ENCODE peak calls at places on chromosome 19, in eight cellular contexts. E, P, G, Z, T, A, U and B are unnamed samples.

GRCh38 chr19:49331616-49332055 is 3.6 kb upstream of the CD37 start:
- DNase-seq in G (no peak), Z (no peak), E (no peak), U (peak; percentile 55), P (no peak), T (peak; percentile 32), A (peak; percentile 60), B (peak; percentile 58)

GRCh38 chr19:33196446-33197193 is 2.5 kb downstream of the LRP3 start:
- DNase-seq in G (peak; percentile 58), T (no peak), A (no peak), E (no peak), P (no peak), Z (no peak), U (no peak), B (no peak)

GRCh38 chr19:29537181-29537580 is 11.4 kb downstream of the VSTM2B start:
- DNase-seq in G (no peak), P (peak; percentile 14), E (peak; percentile 22), Z (no peak), A (no peak), T (no peak), U (no peak), B (no peak)

GRCh38 chr19:16386619-16387240 is 62.1 kb downstream of the KLF2 start:
- DNase-seq in P (no peak), E (peak; percentile 57), Z (no peak), T (no peak), U (peak; percentile 58), A (peak; percentile 35), G (no peak), B (no peak)

GRCh38 chr19:56304243-56304642 is 10.4 kb downstream of the ZSCAN5A start:
- DNase-seq in E (no peak), Z (no peak), P (no peak), U (no peak), A (no peak), T (no peak), G (no peak), B (no peak)

GRCh38 chr19:56191115-56191514 is 6.5 kb downstream of the ZSCAN5B start:
- DNase-seq in T (no peak), A (no peak), Z (no peak), G (no peak), E (no peak), P (peak; percentile 66), U (no peak), B (no peak)

GRCh38 chr19:55433292-55433691 is 9.8 kb downstream of the SHISA7 start:
- DNase-seq in E (no peak), U (no peak), T (no peak), A (no peak), G (no peak), Z (no peak), P (no peak), B (no peak)

GRCh38 chr19:19064811-19065745 is 1.3 kb downstream of the SLC25A42 start:
- DNase-seq in T (no peak), A (no peak), Z (peak; percentile 36), U (no peak), P (no peak), E (no peak), G (no peak), B (no peak)

GRCh38 chr19:41225238-41226052 is 6.4 kb downstream of the AXL start:
- DNase-seq in A (peak; percentile 100), E (no peak), P (no peak), Z (peak; percentile 48), U (peak; percentile 95), G (no peak), T (no peak), B (peak; percentile 90)

GRCh38 chr19:3042545-3043267 is 13.6 kb upstream of the TLE2 start:
- DNase-seq in U (no peak), Z (no peak), A (no peak), G (no peak), P (no peak), E (no peak), T (no peak), B (no peak)

GRCh38 chr19:16458391-16459128 is 13.2 kb downstream of the EPS15L1 start:
- DNase-seq in G (peak; percentile 68), U (no peak), T (no peak), A (no peak), Z (no peak), P (no peak), E (peak; percentile 65), B (no peak)

GRCh38 chr19:4581381-4582111 is 22.1 kb upstream of the SEMA6B start:
- DNase-seq in A (no peak), P (peak; percentile 86), G (no peak), E (no peak), U (peak; percentile 24), Z (no peak), T (no peak), B (no peak)

GRCh38 chr19:41734585-41734984 is 20.7 kb upstream of the CEACAM6 start:
- DNase-seq in U (no peak), T (no peak), E (peak; percentile 74), G (peak; percentile 68), Z (peak; percentile 87), A (no peak), P (no peak), B (no peak)

GRCh38 chr19:35509018-35509652 is 4.3 kb downstream of the DMKN start:
- DNase-seq in G (peak; percentile 90), P (peak; percentile 62), E (no peak), T (no peak), A (no peak), U (peak; percentile 24), Z (peak; percentile 71), B (no peak)

GRCh38 chr19:7415163-7415856 is 66.6 kb downstream of the ARHGEF18 start:
- DNase-seq in T (no peak), E (no peak), A (no peak), U (no peak), P (no peak), Z (no peak), G (no peak), B (no peak)

GRCh38 chr19:31127132-31127967 is 221.9 kb downstream of the TSHZ3 start:
- DNase-seq in Z (peak; percentile 24), A (peak; percentile 67), U (no peak), E (no peak), G (no peak), P (no peak), T (no peak), B (no peak)

GRCh38 chr19:30788105-30788765 is 416.1 kb downstream of the ZNF536 start:
- DNase-seq in A (no peak), P (peak; percentile 11), T (no peak), E (no peak), U (no peak), G (no peak), Z (no peak), B (no peak)

GRCh38 chr19:7625763-7626372 is 3.5 kb downstream of the XAB2 start:
- DNase-seq in U (no peak), A (no peak), P (no peak), G (peak; percentile 75), E (no peak), Z (no peak), T (no peak), B (no peak)

GRCh38 chr19:15213715-15214381 is 13.1 kb upstream of the NOTCH3 start:
- DNase-seq in G (no peak), A (no peak), U (peak; percentile 47), Z (no peak), P (no peak), T (no peak), E (no peak), B (peak; percentile 98)

DNA sequence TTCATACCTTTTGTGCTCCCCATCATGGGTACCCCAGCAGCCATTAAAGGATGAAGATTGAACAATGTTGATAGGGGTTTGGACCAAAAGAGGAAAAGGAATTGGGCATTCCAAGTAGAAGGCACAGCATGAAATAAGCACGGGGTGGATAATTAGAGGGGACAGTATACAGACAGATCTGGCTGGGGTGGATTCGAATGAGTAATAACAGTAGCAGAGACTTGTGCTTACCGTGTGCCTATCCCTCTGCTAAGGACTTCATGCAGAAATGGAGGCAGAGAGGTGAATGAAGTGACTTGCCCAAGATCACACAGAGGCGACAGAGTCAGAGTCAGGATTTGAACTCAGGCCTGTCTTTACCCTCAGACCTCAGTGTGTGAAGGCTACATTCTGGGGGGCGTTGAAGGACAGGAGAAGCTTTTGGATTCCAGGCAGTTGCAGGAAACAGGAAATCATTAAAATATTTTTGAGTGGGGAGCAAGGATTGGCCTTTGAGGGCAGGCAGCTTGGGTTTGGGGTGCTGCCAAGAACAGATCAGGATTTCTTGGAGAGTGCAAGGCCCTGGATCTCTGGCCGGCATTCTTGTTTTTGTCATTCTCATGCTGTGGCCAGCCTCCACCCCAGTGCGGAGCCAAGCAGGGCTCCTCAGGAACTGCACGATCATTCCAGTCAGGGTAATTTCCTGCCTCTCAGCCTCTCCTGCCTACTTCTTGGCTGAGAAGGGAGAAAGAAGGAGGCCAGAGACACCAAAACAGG is 18.7 kb downstream of the PAF1 start:
- DNase-seq in G (no peak), E (no peak), T (no peak), Z (peak; percentile 57), A (no peak), U (peak; percentile 94), P (no peak), B (peak; percentile 92)
- H3K27ac ChIP-seq in G (peak overlapping the region; percentile 89), E (peak overlapping the region; percentile 84), T (no peak overlapping the region), Z (peak overlapping the region; percentile 80), A (no peak overlapping the region), U (peak overlapping the region; percentile 81), P (no peak overlapping the region), B (peak overlapping the region; percentile 88)

GRCh38 chr19:825897-826640 is 1.6 kb upstream of the AZU1 start:
- DNase-seq in E (no peak), A (no peak), Z (no peak), G (no peak), P (no peak), U (no peak), T (no peak), B (no peak)

GRCh38 chr19:823565-824121 is 1.9 kb upstream of the PLPPR3 start:
- DNase-seq in G (no peak), T (no peak), P (peak; percentile 66), E (no peak), A (no peak), Z (peak; percentile 40), U (no peak), B (no peak)

GRCh38 chr19:821228-821975 is at the start of gene PLPPR3:
- DNase-seq in P (peak; percentile 75), G (peak; percentile 74), T (no peak), E (no peak), A (no peak), U (no peak), Z (no peak), B (peak; percentile 74)

GRCh38 chr19:824885-825284 is 2.8 kb upstream of the AZU1 start:
- DNase-seq in U (no peak), T (no peak), P (no peak), G (no peak), E (no peak), A (no peak), Z (no peak), B (peak; percentile 71)

GRCh38 chr19:821976-822773 is 420 bp upstream of the PLPPR3 start:
- DNase-seq in T (no peak), A (no peak), G (no peak), E (no peak), P (peak; percentile 84), Z (no peak), U (no peak), B (no peak)
- H3K4me3 ChIP-seq in T (no peak overlapping the region), A (peak overlapping the region; percentile 73), G (peak overlapping the region; percentile 35), E (peak overlapping the region; percentile 43), P (peak overlapping the region; percentile 70), Z (peak overlapping the region; percentile 40), U (no peak overlapping the region), B (no peak overlapping the region)

GRCh38 chr19:23054456-23054855 is 51.5 kb upstream of the ZNF728 start:
- DNase-seq in Z (no peak), E (no peak), A (no peak), P (no peak), G (no peak), U (no peak), T (no peak), B (no peak)
- H3K4me1 ChIP-seq in Z (no peaks in the 10 kb centered on the region), E (no peaks in the 10 kb centered on the region), A (no peaks in the 10 kb centered on the region), P (no peaks in the 10 kb centered on the region), G (no peaks in the 10 kb centered on the region), U (no peaks in the 10 kb centered on the region), T (no peaks in the 10 kb centered on the region), B (no peaks in the 10 kb centered on the region)

GRCh38 chr19:14073232-14073924 is 792 bp downstream of the MISP3 start:
- DNase-seq in A (no peak), Z (peak; percentile 80), G (peak; percentile 95), E (peak; percentile 86), P (peak; percentile 86), U (peak; percentile 79), T (peak; percentile 59), B (peak; percentile 85)
- H3K27ac ChIP-seq in A (peak overlapping the region; percentile 99), Z (peak overlapping the region; percentile 97), G (peak overlapping the region; percentile 93), E (peak overlapping the region; percentile 99), P (no peak overlapping the region), U (peak overlapping the region; percentile 79), T (peak overlapping the region; percentile 63), B (peak overlapping the region; percentile 30)